ENCODE peak calls at places on chromosomes 5 and 9, in six cellular contexts. G is DND-41, N is tibial artery, X is spleen, W is PC-9, H is Panc1. F is an unnamed sample. For H3K4me1, the result is how much of the 10 kb centered on the place peaks cover.

GRCh38 chr5:151534345-151534744 is 56.8 kb downstream of the FAT2 start:
- DNase-seq in G (no peak), N (no peak), X (no peak), W (no peak), H (no peak), F (no peak)

GRCh38 chr9:132752877-132753592 is 82.8 kb downstream of the GTF3C4 start:
- DNase-seq in G (no peak), N (peak), X (no peak), W (no peak), H (no peak), F (no peak)

GRCh38 chr5:53749611-53750010 is 189.2 kb downstream of the NDUFS4 start:
- DNase-seq in G (no peak), N (no peak), X (no peak), W (no peak), H (no peak), F (no peak)

GRCh38 chr5:10301842-10302610 is 5.7 kb downstream of the CMBL start:
- DNase-seq in G (no peak), N (peak), X (peak), W (peak), H (no peak), F (no peak)

GRCh38 chr9:6902423-6902822 is 144.7 kb downstream of the KDM4C start:
- DNase-seq in G (no peak), N (no peak), X (no peak), W (peak), H (no peak), F (no peak)

GRCh38 chr5:149397530-149397929 is 18.4 kb upstream of the IL17B start:
- DNase-seq in G (no peak), N (no peak), X (no peak), W (no peak), H (no peak), F (no peak)

GRCh38 chr5:108650997-108651396 is 96.7 kb upstream of the FER start:
- DNase-seq in G (no peak), N (no peak), X (no peak), W (no peak), H (no peak), F (no peak)

GRCh38 chr5:757931-758697 is 26.4 kb downstream of the ZDHHC11B start:
- DNase-seq in G (peak), N (no peak), X (no peak), W (peak), H (no peak), F (no peak)

GRCh38 chr9:98006127-98006796 is 23.1 kb downstream of the ANP32B start:
- DNase-seq in G (no peak), N (no peak), X (no peak), W (no peak), H (no peak), F (no peak)

GRCh38 chr5:162752612-162753011 is 684.8 kb upstream of the CCNG1 start:
- DNase-seq in G (no peak), N (no peak), X (no peak), W (no peak), H (no peak), F (no peak)

GRCh38 chr5:112163435-112163834 is 255.6 kb downstream of the EPB41L4A start:
- DNase-seq in G (no peak), N (no peak), X (no peak), W (no peak), H (no peak), F (no peak)

GRCh38 chr5:112165897-112166737 is 253.0 kb downstream of the EPB41L4A start:
- DNase-seq in G (no peak), N (no peak), X (no peak), W (no peak), H (no peak), F (no peak)

GRCh38 chr5:112160652-112161391 is 258.3 kb downstream of the EPB41L4A start:
- DNase-seq in G (peak), N (peak), X (peak), W (peak), H (peak), F (peak)

GRCh38 chr5:112161392-112161748 is 257.7 kb downstream of the EPB41L4A start:
- DNase-seq in G (no peak), N (no peak), X (no peak), W (no peak), H (no peak), F (no peak)

GRCh38 chr5:112165399-112165798 is 253.7 kb downstream of the EPB41L4A start:
- DNase-seq in G (no peak), N (no peak), X (no peak), W (no peak), H (no peak), F (no peak)
- H3K4me1 ChIP-seq in G (under half), N (under half), X (under half), W (under half), H (under half), F (under half)

GRCh38 chr9:96383165-96383939 is at the start of gene SLC35D2:
- DNase-seq in G (no peak), N (peak), X (peak), W (peak), H (no peak), F (no peak)
- H3K4me3 ChIP-seq in G (no peak), N (peak), X (peak), W (peak), H (peak), F (peak)

GRCh38 chr5:99926463-99926862 is 608.7 kb upstream of the FAM174A start:
- DNase-seq in G (no peak), N (no peak), X (no peak), W (no peak), H (no peak), F (no peak)
- H3K4me1 ChIP-seq in G (under half), N (under half), X (under half), W (under half), H (under half), F (under half)

DNA sequence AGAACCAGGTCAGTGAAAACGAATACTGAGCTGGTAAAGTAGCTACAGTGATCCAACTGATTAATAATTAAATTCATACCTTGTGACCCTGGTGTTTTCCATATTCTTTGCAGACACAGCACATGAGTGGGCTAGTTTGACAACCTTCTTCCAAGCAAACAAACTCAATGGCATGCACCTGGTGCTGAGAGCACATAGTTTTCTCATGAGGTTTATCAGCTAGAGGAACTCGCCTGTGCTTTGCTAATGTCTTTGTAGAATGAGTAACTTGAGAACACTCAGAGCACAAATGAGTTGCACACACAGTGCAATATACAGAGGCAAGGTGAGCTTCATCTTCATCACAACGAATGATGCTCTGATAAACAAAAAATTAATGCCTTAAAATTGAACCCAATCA is 12.6 kb downstream of the TRIM23 start:
- DNase-seq in G (no peak), N (no peak), X (no peak), W (peak), H (peak), F (no peak)
- H3K4me3 ChIP-seq in G (no peak), N (no peak), X (no peak), W (no peak), H (no peak), F (no peak)

F was measured in CD8-positive, alpha-beta T cell.